ENCODE peak calls at places on chromosome 2, in ten cellular contexts. D, H, E, S, G, U, W, M, J and R are unnamed samples.

GRCh38 chr2:208142925-208143799 is 2.8 kb downstream of the CRYGB start:
- DNase-seq in D (no peak), H (no peak), E (no peak), S (no peak), G (no peak), U (peak), W (no peak), M (no peak), J (no peak), R (no peak)

GRCh38 chr2:101012706-101013181 is 10.7 kb downstream of the RPL31 start:
- DNase-seq in D (no peak), H (no peak), E (peak), S (no peak), G (peak), U (no peak), W (peak), M (peak), J (no peak), R (no peak)

GRCh38 chr2:134337617-134338016 is 83.7 kb downstream of the MGAT5 start:
- DNase-seq in D (no peak), H (no peak), E (no peak), S (no peak), G (no peak), U (no peak), W (no peak), M (no peak), J (no peak), R (no peak)

GRCh38 chr2:157258520-157259326 is 1.2 kb downstream of the GALNT5 start:
- DNase-seq in D (no peak), H (no peak), E (peak), S (no peak), G (no peak), U (peak), W (no peak), M (no peak), J (no peak), R (no peak)

GRCh38 chr2:111896576-111896975 is 1.8 kb upstream of the MERTK start:
- DNase-seq in D (no peak), H (no peak), E (no peak), S (no peak), G (no peak), U (no peak), W (no peak), M (peak), J (no peak), R (no peak)

GRCh38 chr2:71503827-71504226 is 50.5 kb downstream of the DYSF start:
- DNase-seq in D (no peak), H (no peak), E (peak), S (no peak), G (peak), U (peak), W (peak), M (no peak), J (no peak), R (no peak)

GRCh38 chr2:156192468-156192867 is 140.1 kb downstream of the NR4A2 start:
- DNase-seq in D (no peak), H (no peak), E (no peak), S (no peak), G (no peak), U (no peak), W (no peak), M (no peak), J (no peak), R (no peak)

GRCh38 chr2:95297088-95297487 is at the start of gene KCNIP3:
- DNase-seq in D (no peak), H (no peak), E (peak), S (no peak), G (no peak), U (peak), W (no peak), M (no peak), J (no peak), R (peak)

GRCh38 chr2:156125018-156125417 is 207.5 kb downstream of the NR4A2 start:
- DNase-seq in D (no peak), H (no peak), E (no peak), S (no peak), G (no peak), U (peak), W (no peak), M (no peak), J (no peak), R (no peak)

GRCh38 chr2:24010477-24011277 is 792 bp downstream of the MFSD2B start:
- DNase-seq in D (no peak), H (no peak), E (no peak), S (no peak), G (no peak), U (peak), W (no peak), M (no peak), J (no peak), R (no peak)

GRCh38 chr2:63058149-63058741 is 7.6 kb downstream of the OTX1 start:
- DNase-seq in D (no peak), H (no peak), E (no peak), S (no peak), G (no peak), U (peak), W (no peak), M (no peak), J (no peak), R (peak)

GRCh38 chr2:12716250-12717190 is at the start of gene TRIB2:
- DNase-seq in D (peak), H (peak), E (peak), S (peak), G (peak), U (peak), W (peak), M (peak), J (peak), R (peak)

GRCh38 chr2:42523341-42523740 is 29.6 kb upstream of the KCNG3 start:
- DNase-seq in D (no peak), H (no peak), E (no peak), S (no peak), G (no peak), U (no peak), W (no peak), M (no peak), J (no peak), R (no peak)

DNA sequence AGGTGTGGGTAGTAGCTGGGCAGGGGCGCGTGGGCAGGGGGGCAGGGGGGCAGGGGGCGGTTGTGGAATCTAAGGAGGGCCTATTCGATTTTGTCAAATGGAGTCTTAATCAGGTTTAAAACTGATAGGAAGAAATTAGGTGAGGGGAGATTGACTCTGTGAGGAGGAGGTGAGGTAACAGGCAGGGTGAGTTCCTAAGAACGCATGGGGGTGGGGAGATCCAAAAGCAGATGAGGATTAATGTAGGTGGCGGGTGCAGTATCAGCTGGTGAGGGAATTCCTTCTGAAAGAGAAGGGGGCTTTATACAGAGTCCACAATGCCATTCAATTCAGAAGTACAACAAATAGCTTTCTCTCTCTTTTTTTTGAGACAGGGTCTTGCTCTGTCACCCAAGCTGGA is 72.7 kb downstream of the CAB39 start:
- DNase-seq in D (no peak), H (no peak), E (no peak), S (no peak), G (no peak), U (no peak), W (no peak), M (no peak), J (no peak), R (no peak)
- H3K27ac ChIP-seq in D (no peak), H (no peak), E (no peak), S (peak), G (no peak), U (no peak), W (peak), M (peak), J (no peak), R (no peak)

GRCh38 chr2:200786826-200787225 is 24.9 kb upstream of the BZW1 start:
- DNase-seq in D (peak), H (no peak), E (peak), S (no peak), G (peak), U (no peak), W (no peak), M (peak), J (peak), R (no peak)
- H3K27ac ChIP-seq in D (peak), H (no peak), E (peak), S (no peak), G (peak), U (no peak), W (peak), M (peak), J (peak), R (no peak)

GRCh38 chr2:240564571-240565266 is 3.6 kb upstream of the RNPEPL1 start:
- DNase-seq in D (no peak), H (no peak), E (no peak), S (no peak), G (no peak), U (peak), W (peak), M (no peak), J (no peak), R (peak)

GRCh38 chr2:240565267-240566202 is 2.7 kb upstream of the RNPEPL1 start:
- DNase-seq in D (no peak), H (no peak), E (peak), S (peak), G (peak), U (peak), W (peak), M (peak), J (peak), R (peak)

GRCh38 chr2:240561325-240561971 is 1.3 kb downstream of the DUSP28 start:
- DNase-seq in D (no peak), H (no peak), E (peak), S (no peak), G (peak), U (peak), W (no peak), M (peak), J (no peak), R (no peak)

GRCh38 chr2:240566203-240567136 is 1.8 kb upstream of the RNPEPL1 start:
- DNase-seq in D (no peak), H (peak), E (peak), S (peak), G (peak), U (peak), W (peak), M (peak), J (peak), R (peak)

DNA sequence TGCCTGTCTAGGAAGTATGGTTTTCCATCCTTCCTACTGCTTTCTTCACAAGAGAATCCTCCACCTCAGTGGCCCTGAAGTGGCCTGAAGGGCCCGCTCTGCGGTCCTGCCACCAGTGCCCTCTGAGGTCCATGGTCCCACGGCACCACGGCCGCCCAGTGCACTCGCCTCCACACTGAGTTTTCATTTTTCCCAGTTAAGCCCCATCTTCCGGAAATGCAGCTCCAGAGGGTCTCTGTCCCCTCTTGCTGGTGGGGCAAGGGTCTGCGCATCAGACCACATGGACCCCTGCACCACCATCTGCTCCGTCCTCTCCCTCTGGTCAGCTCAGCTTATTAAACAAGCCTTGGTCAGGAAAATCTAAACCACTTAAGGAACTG is 4.0 kb downstream of the DUSP28 start:
- DNase-seq in D (no peak), H (no peak), E (no peak), S (no peak), G (no peak), U (peak), W (no peak), M (no peak), J (no peak), R (no peak)
- H3K27ac ChIP-seq in D (peak), H (no peak), E (no peak), S (no peak), G (no peak), U (no peak), W (peak), M (no peak), J (peak), R (no peak)

GRCh38 chr2:46002947-46003346 is 294.3 kb upstream of the EPAS1 start:
- DNase-seq in D (no peak), H (no peak), E (no peak), S (no peak), G (no peak), U (no peak), W (no peak), M (no peak), J (no peak), R (no peak)

GRCh38 chr2:46003912-46004473 is 293.2 kb upstream of the EPAS1 start:
- DNase-seq in D (peak), H (no peak), E (peak), S (no peak), G (no peak), U (no peak), W (no peak), M (no peak), J (no peak), R (no peak)

GRCh38 chr2:46001741-46002506 is 295.3 kb upstream of the EPAS1 start:
- DNase-seq in D (peak), H (no peak), E (peak), S (no peak), G (no peak), U (no peak), W (no peak), M (no peak), J (no peak), R (no peak)

GRCh38 chr2:46001290-46001689 is 295.9 kb upstream of the EPAS1 start:
- DNase-seq in D (no peak), H (no peak), E (no peak), S (no peak), G (no peak), U (peak), W (no peak), M (no peak), J (no peak), R (no peak)

GRCh38 chr2:46002507-46002883 is 294.7 kb upstream of the EPAS1 start:
- DNase-seq in D (no peak), H (no peak), E (peak), S (no peak), G (peak), U (no peak), W (no peak), M (peak), J (no peak), R (no peak)
- H3K27ac ChIP-seq in D (peak), H (no peak), E (peak), S (no peak), G (peak), U (no peak), W (peak), M (no peak), J (no peak), R (no peak)

DNA sequence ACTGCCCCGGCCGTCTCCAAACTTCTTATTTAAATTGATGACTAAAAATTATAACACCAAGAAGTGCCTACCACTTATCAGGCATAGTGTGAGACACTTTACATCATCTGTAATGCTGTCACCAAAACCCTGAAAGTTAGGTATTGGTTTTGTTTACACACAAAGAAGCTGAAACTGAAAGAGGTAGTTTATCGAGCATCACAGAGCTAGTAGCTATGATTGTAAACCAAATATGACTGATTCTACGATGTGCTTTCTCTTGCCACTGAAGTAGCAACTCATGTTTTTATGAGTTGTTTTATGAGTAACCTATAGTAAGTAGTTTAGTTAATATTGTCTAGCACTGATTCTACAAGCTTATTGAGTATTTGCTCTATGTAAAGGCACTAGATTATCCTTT is 31.5 kb downstream of the DYNC1I2 start:
- DNase-seq in D (no peak), H (no peak), E (no peak), S (no peak), G (no peak), U (no peak), W (no peak), M (no peak), J (no peak), R (no peak)
- H3K27ac ChIP-seq in D (no peak), H (no peak), E (no peak), S (no peak), G (no peak), U (no peak), W (no peak), M (no peak), J (no peak), R (no peak)